ENCODE peak calls at places on chromosomes 6 and 20, in six cellular contexts. One of them, this sample, is unnamed.

GRCh38 chr6:30683137-30683979 is 3.1 kb downstream of the PPP1R18 start:
- DNase-seq in endothelial cell of umbilical vein: peak
- DNase-seq in mammary epithelial cell: peak
- DNase-seq in GM23248: no peak
- DNase-seq in neuronal stem cell: no peak
- DNase-seq in IMR-90: no peak
- DNase-seq in this sample: no peak

GRCh38 chr20:64113796-64114355 is 6.5 kb upstream of the NPBWR2 start:
- DNase-seq in endothelial cell of umbilical vein: no peak
- DNase-seq in mammary epithelial cell: no peak
- DNase-seq in GM23248: no peak
- DNase-seq in neuronal stem cell: no peak
- DNase-seq in IMR-90: no peak
- DNase-seq in this sample: no peak

GRCh38 chr20:25336561-25337422 is 53.8 kb downstream of the ABHD12 start:
- DNase-seq in endothelial cell of umbilical vein: no peak
- DNase-seq in mammary epithelial cell: peak
- DNase-seq in GM23248: peak
- DNase-seq in neuronal stem cell: no peak
- DNase-seq in IMR-90: peak
- DNase-seq in this sample: peak

GRCh38 chr6:148888853-148889252 is 142.0 kb downstream of the UST start:
- DNase-seq in endothelial cell of umbilical vein: no peak
- DNase-seq in mammary epithelial cell: no peak
- DNase-seq in GM23248: peak
- DNase-seq in neuronal stem cell: no peak
- DNase-seq in IMR-90: peak
- DNase-seq in this sample: peak

GRCh38 chr20:58715709-58716475 is 23.3 kb downstream of the NPEPL1 start:
- DNase-seq in endothelial cell of umbilical vein: no peak
- DNase-seq in mammary epithelial cell: no peak
- DNase-seq in GM23248: no peak
- DNase-seq in neuronal stem cell: no peak
- DNase-seq in IMR-90: no peak
- DNase-seq in this sample: no peak

GRCh38 chr6:159305159-159305558 is 136.0 kb downstream of the FNDC1 start:
- DNase-seq in endothelial cell of umbilical vein: no peak
- DNase-seq in mammary epithelial cell: no peak
- DNase-seq in GM23248: no peak
- DNase-seq in neuronal stem cell: no peak
- DNase-seq in IMR-90: no peak
- DNase-seq in this sample: no peak

GRCh38 chr20:37980876-37981275 is 52.4 kb downstream of the TTI1 start:
- DNase-seq in endothelial cell of umbilical vein: no peak
- DNase-seq in mammary epithelial cell: no peak
- DNase-seq in GM23248: no peak
- DNase-seq in neuronal stem cell: no peak
- DNase-seq in IMR-90: no peak
- DNase-seq in this sample: no peak

GRCh38 chr20:1907586-1907985 is 12.4 kb downstream of the SIRPA start:
- DNase-seq in endothelial cell of umbilical vein: no peak
- DNase-seq in mammary epithelial cell: peak
- DNase-seq in GM23248: peak
- DNase-seq in neuronal stem cell: no peak
- DNase-seq in IMR-90: peak
- DNase-seq in this sample: peak

GRCh38 chr6:33729059-33729458 is 17.6 kb upstream of the UQCC2 start:
- DNase-seq in endothelial cell of umbilical vein: no peak
- DNase-seq in mammary epithelial cell: no peak
- DNase-seq in GM23248: no peak
- DNase-seq in neuronal stem cell: no peak
- DNase-seq in IMR-90: no peak
- DNase-seq in this sample: no peak

GRCh38 chr6:12865782-12866181 is 149.2 kb downstream of the PHACTR1 start:
- DNase-seq in endothelial cell of umbilical vein: no peak
- DNase-seq in mammary epithelial cell: no peak
- DNase-seq in GM23248: no peak
- DNase-seq in neuronal stem cell: no peak
- DNase-seq in IMR-90: no peak
- DNase-seq in this sample: no peak

GRCh38 chr20:23225407-23226060 is 125.1 kb upstream of the NXT1 start:
- DNase-seq in endothelial cell of umbilical vein: no peak
- DNase-seq in mammary epithelial cell: peak
- DNase-seq in GM23248: peak
- DNase-seq in neuronal stem cell: no peak
- DNase-seq in IMR-90: peak
- DNase-seq in this sample: peak

GRCh38 chr6:3208096-3208774 is 19.2 kb downstream of the TUBB2B start:
- DNase-seq in endothelial cell of umbilical vein: no peak
- DNase-seq in mammary epithelial cell: peak
- DNase-seq in GM23248: peak
- DNase-seq in neuronal stem cell: no peak
- DNase-seq in IMR-90: peak
- DNase-seq in this sample: peak

GRCh38 chr6:131949909-131950766 is 1.0 kb downstream of the CCN2 start:
- DNase-seq in endothelial cell of umbilical vein: peak
- DNase-seq in mammary epithelial cell: peak
- DNase-seq in GM23248: peak
- DNase-seq in neuronal stem cell: peak
- DNase-seq in IMR-90: peak
- DNase-seq in this sample: peak

GRCh38 chr20:40953856-40954255 is 74.8 kb upstream of the TOP1 start:
- DNase-seq in endothelial cell of umbilical vein: no peak
- DNase-seq in mammary epithelial cell: no peak
- DNase-seq in GM23248: peak
- DNase-seq in neuronal stem cell: no peak
- DNase-seq in IMR-90: peak
- DNase-seq in this sample: peak

GRCh38 chr20:117518-117917 is 24.9 kb upstream of the DEFB126 start:
- DNase-seq in endothelial cell of umbilical vein: no peak
- DNase-seq in mammary epithelial cell: no peak
- DNase-seq in GM23248: no peak
- DNase-seq in neuronal stem cell: no peak
- DNase-seq in IMR-90: no peak
- DNase-seq in this sample: no peak

GRCh38 chr20:52972190-52972937 is at the start of gene TSHZ2:
- DNase-seq in endothelial cell of umbilical vein: no peak
- DNase-seq in mammary epithelial cell: peak
- DNase-seq in GM23248: peak
- DNase-seq in neuronal stem cell: no peak
- DNase-seq in IMR-90: peak
- DNase-seq in this sample: peak

GRCh38 chr20:57474816-57475215 is 50.1 kb downstream of the CTCFL start:
- DNase-seq in endothelial cell of umbilical vein: no peak
- DNase-seq in mammary epithelial cell: no peak
- DNase-seq in GM23248: no peak
- DNase-seq in neuronal stem cell: no peak
- DNase-seq in IMR-90: no peak
- DNase-seq in this sample: no peak

GRCh38 chr20:54043044-54043967 is 27.1 kb downstream of the BCAS1 start:
- DNase-seq in endothelial cell of umbilical vein: no peak
- DNase-seq in mammary epithelial cell: peak
- DNase-seq in GM23248: peak
- DNase-seq in neuronal stem cell: no peak
- DNase-seq in IMR-90: no peak
- DNase-seq in this sample: no peak

GRCh38 chr6:168886964-168887363 is 366.7 kb downstream of the THBS2 start:
- DNase-seq in endothelial cell of umbilical vein: no peak
- DNase-seq in mammary epithelial cell: no peak
- DNase-seq in GM23248: no peak
- DNase-seq in neuronal stem cell: no peak
- DNase-seq in IMR-90: no peak
- DNase-seq in this sample: no peak

GRCh38 chr20:1940581-1940980 is 45.4 kb downstream of the SIRPA start:
- DNase-seq in endothelial cell of umbilical vein: no peak
- DNase-seq in mammary epithelial cell: no peak
- DNase-seq in GM23248: peak
- DNase-seq in neuronal stem cell: no peak
- DNase-seq in IMR-90: no peak
- DNase-seq in this sample: no peak

GRCh38 chr6:21596379-21597242 is 3.1 kb downstream of the SOX4 start:
- DNase-seq in endothelial cell of umbilical vein: peak
- DNase-seq in mammary epithelial cell: peak
- DNase-seq in GM23248: peak
- DNase-seq in neuronal stem cell: no peak
- DNase-seq in IMR-90: peak
- DNase-seq in this sample: peak

GRCh38 chr20:62018437-62019143 is 47.1 kb downstream of the TAF4 start:
- DNase-seq in endothelial cell of umbilical vein: no peak
- DNase-seq in mammary epithelial cell: no peak
- DNase-seq in GM23248: no peak
- DNase-seq in neuronal stem cell: no peak
- DNase-seq in IMR-90: no peak
- DNase-seq in this sample: no peak

GRCh38 chr6:111356551-111356950 is 126.5 kb downstream of the REV3L start:
- DNase-seq in endothelial cell of umbilical vein: no peak
- DNase-seq in mammary epithelial cell: no peak
- DNase-seq in GM23248: no peak
- DNase-seq in neuronal stem cell: no peak
- DNase-seq in IMR-90: no peak
- DNase-seq in this sample: no peak

GRCh38 chr6:44481765-44482164 is 94.3 kb downstream of the CDC5L start:
- DNase-seq in endothelial cell of umbilical vein: no peak
- DNase-seq in mammary epithelial cell: no peak
- DNase-seq in GM23248: no peak
- DNase-seq in neuronal stem cell: no peak
- DNase-seq in IMR-90: no peak
- DNase-seq in this sample: no peak

GRCh38 chr20:52972965-52973819 is 1.0 kb downstream of the TSHZ2 start:
- DNase-seq in endothelial cell of umbilical vein: no peak
- DNase-seq in mammary epithelial cell: peak
- DNase-seq in GM23248: peak
- DNase-seq in neuronal stem cell: no peak
- DNase-seq in IMR-90: no peak
- DNase-seq in this sample: no peak

GRCh38 chr6:10516953-10517352 is 4.2 kb upstream of the GCNT2 start:
- DNase-seq in endothelial cell of umbilical vein: no peak
- DNase-seq in mammary epithelial cell: no peak
- DNase-seq in GM23248: no peak
- DNase-seq in neuronal stem cell: no peak
- DNase-seq in IMR-90: no peak
- DNase-seq in this sample: no peak

GRCh38 chr6:121920616-121921015 is 478.8 kb upstream of the HSF2 start:
- DNase-seq in endothelial cell of umbilical vein: no peak
- DNase-seq in mammary epithelial cell: no peak
- DNase-seq in GM23248: no peak
- DNase-seq in neuronal stem cell: no peak
- DNase-seq in IMR-90: no peak
- DNase-seq in this sample: no peak

GRCh38 chr20:6007094-6007528 is 46.7 kb downstream of the LRRN4 start:
- DNase-seq in endothelial cell of umbilical vein: peak
- DNase-seq in mammary epithelial cell: peak
- DNase-seq in GM23248: peak
- DNase-seq in neuronal stem cell: no peak
- DNase-seq in IMR-90: no peak
- DNase-seq in this sample: no peak

GRCh38 chr20:6008254-6008653 is 45.6 kb downstream of the LRRN4 start:
- DNase-seq in endothelial cell of umbilical vein: peak
- DNase-seq in mammary epithelial cell: peak
- DNase-seq in GM23248: peak
- DNase-seq in neuronal stem cell: no peak
- DNase-seq in IMR-90: peak
- DNase-seq in this sample: peak

GRCh38 chr20:6006603-6006949 is 47.3 kb downstream of the LRRN4 start:
- DNase-seq in endothelial cell of umbilical vein: peak
- DNase-seq in mammary epithelial cell: no peak
- DNase-seq in GM23248: peak
- DNase-seq in neuronal stem cell: no peak
- DNase-seq in IMR-90: no peak
- DNase-seq in this sample: no peak

GRCh38 chr20:6012166-6012565 is 41.7 kb downstream of the LRRN4 start:
- DNase-seq in endothelial cell of umbilical vein: no peak
- DNase-seq in mammary epithelial cell: no peak
- DNase-seq in GM23248: no peak
- DNase-seq in neuronal stem cell: no peak
- DNase-seq in IMR-90: no peak
- DNase-seq in this sample: no peak

GRCh38 chr20:6007529-6008103 is 46.2 kb downstream of the LRRN4 start:
- DNase-seq in endothelial cell of umbilical vein: peak
- DNase-seq in mammary epithelial cell: no peak
- DNase-seq in GM23248: peak
- DNase-seq in neuronal stem cell: no peak
- DNase-seq in IMR-90: no peak
- DNase-seq in this sample: no peak
- H3K9ac ChIP-seq in endothelial cell of umbilical vein: no peak
- H3K9ac ChIP-seq in mammary epithelial cell: peak
- H3K9ac ChIP-seq in GM23248: peak
- H3K9ac ChIP-seq in neuronal stem cell: no peak
- H3K9ac ChIP-seq in IMR-90: peak
- H3K9ac ChIP-seq in this sample: peak

DNA sequence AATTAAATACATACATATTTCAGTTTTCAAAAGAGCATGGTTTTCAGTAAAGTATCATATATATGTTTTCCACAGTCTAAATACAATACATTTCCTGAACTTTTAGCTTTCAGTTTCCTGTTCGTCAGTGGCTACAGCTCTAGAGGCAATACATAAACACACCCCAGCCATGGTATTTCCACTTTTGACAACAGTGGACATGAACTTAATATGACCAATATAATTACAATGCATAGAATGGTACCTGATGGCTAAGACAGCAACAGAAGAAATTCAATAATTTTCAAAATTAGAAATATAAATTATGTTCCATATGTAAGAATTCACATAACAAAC is 19.3 kb downstream of the FKBP5 start:
- DNase-seq in endothelial cell of umbilical vein: peak
- DNase-seq in mammary epithelial cell: no peak
- DNase-seq in GM23248: peak
- DNase-seq in neuronal stem cell: no peak
- DNase-seq in IMR-90: peak
- DNase-seq in this sample: no peak
- H3K9ac ChIP-seq in endothelial cell of umbilical vein: peak
- H3K9ac ChIP-seq in mammary epithelial cell: peak
- H3K9ac ChIP-seq in GM23248: peak
- H3K9ac ChIP-seq in neuronal stem cell: no peak
- H3K9ac ChIP-seq in IMR-90: peak
- H3K9ac ChIP-seq in this sample: peak

DNA sequence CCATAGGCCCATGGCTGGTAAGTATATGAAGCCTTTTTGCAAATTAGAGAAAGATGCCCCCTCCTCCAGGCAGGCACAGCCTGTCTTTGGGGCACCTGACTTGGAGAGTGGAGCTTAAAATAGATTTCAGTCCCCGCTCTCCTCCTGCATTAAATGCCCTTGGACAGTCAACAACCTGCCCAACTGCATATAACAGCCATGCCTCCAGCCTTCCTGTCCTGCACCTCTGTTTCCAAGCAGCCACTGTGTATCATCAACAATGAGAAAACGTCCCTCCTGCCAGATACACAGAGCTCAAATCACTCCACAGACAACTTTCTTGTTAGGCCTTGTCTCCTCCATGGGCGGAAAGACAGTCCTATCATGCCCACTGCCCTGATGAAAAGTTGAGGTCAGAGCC is 3.4 kb downstream of the CDH22 start:
- DNase-seq in endothelial cell of umbilical vein: no peak
- DNase-seq in mammary epithelial cell: no peak
- DNase-seq in GM23248: no peak
- DNase-seq in neuronal stem cell: no peak
- DNase-seq in IMR-90: no peak
- DNase-seq in this sample: no peak
- H3K9ac ChIP-seq in endothelial cell of umbilical vein: no peak
- H3K9ac ChIP-seq in mammary epithelial cell: no peak
- H3K9ac ChIP-seq in GM23248: no peak
- H3K9ac ChIP-seq in neuronal stem cell: no peak
- H3K9ac ChIP-seq in IMR-90: no peak
- H3K9ac ChIP-seq in this sample: no peak

GRCh38 chr6:137159912-137160311 is 13.5 kb downstream of the IL22RA2 start:
- DNase-seq in endothelial cell of umbilical vein: no peak
- DNase-seq in mammary epithelial cell: no peak
- DNase-seq in GM23248: no peak
- DNase-seq in neuronal stem cell: no peak
- DNase-seq in IMR-90: no peak
- DNase-seq in this sample: no peak
- H3K9ac ChIP-seq in endothelial cell of umbilical vein: no peak
- H3K9ac ChIP-seq in mammary epithelial cell: no peak
- H3K9ac ChIP-seq in GM23248: no peak
- H3K9ac ChIP-seq in neuronal stem cell: no peak
- H3K9ac ChIP-seq in IMR-90: no peak
- H3K9ac ChIP-seq in this sample: no peak

This sample was measured in astrocyte.